ENCODE peak calls at places on chromosomes 12 and 14, in nine cellular contexts. One of them, this sample, is unnamed. For H3K4me1, the result is how much of the 10 kb centered on the place peaks cover.

GRCh38 chr12:121009744-121010143 is 6.5 kb downstream of the C12orf43 start:
- DNase-seq in right cardiac atrium: no peak
- DNase-seq in CD8-positive, alpha-beta T cell: no peak
- DNase-seq in uterus: no peak
- DNase-seq in fibroblast of lung: peak
- DNase-seq in GM23248: peak
- DNase-seq in tibial artery: no peak
- DNase-seq in NT2/D1: peak
- DNase-seq in H1: no peak
- DNase-seq in this sample: no peak

GRCh38 chr14:38971258-38971921 is 131.6 kb downstream of the SEC23A start:
- DNase-seq in right cardiac atrium: no peak
- DNase-seq in CD8-positive, alpha-beta T cell: no peak
- DNase-seq in uterus: no peak
- DNase-seq in fibroblast of lung: no peak
- DNase-seq in GM23248: no peak
- DNase-seq in tibial artery: no peak
- DNase-seq in NT2/D1: no peak
- DNase-seq in H1: no peak
- DNase-seq in this sample: no peak

GRCh38 chr14:29321646-29322045 is 555.1 kb downstream of the FOXG1 start:
- DNase-seq in right cardiac atrium: no peak
- DNase-seq in CD8-positive, alpha-beta T cell: no peak
- DNase-seq in uterus: no peak
- DNase-seq in fibroblast of lung: peak
- DNase-seq in GM23248: peak
- DNase-seq in tibial artery: no peak
- DNase-seq in NT2/D1: no peak
- DNase-seq in H1: no peak
- DNase-seq in this sample: no peak

GRCh38 chr12:6316921-6317692 is 6.6 kb downstream of the PLEKHG6 start:
- DNase-seq in right cardiac atrium: no peak
- DNase-seq in CD8-positive, alpha-beta T cell: no peak
- DNase-seq in uterus: no peak
- DNase-seq in fibroblast of lung: no peak
- DNase-seq in GM23248: no peak
- DNase-seq in tibial artery: no peak
- DNase-seq in NT2/D1: no peak
- DNase-seq in H1: no peak
- DNase-seq in this sample: no peak

GRCh38 chr12:106369624-106370346 is 12.2 kb downstream of the POLR3B start:
- DNase-seq in right cardiac atrium: no peak
- DNase-seq in CD8-positive, alpha-beta T cell: no peak
- DNase-seq in uterus: no peak
- DNase-seq in fibroblast of lung: peak
- DNase-seq in GM23248: peak
- DNase-seq in tibial artery: no peak
- DNase-seq in NT2/D1: no peak
- DNase-seq in H1: no peak
- DNase-seq in this sample: no peak

GRCh38 chr14:30907659-30908057 is 33.3 kb downstream of the COCH start:
- DNase-seq in right cardiac atrium: no peak
- DNase-seq in CD8-positive, alpha-beta T cell: no peak
- DNase-seq in uterus: no peak
- DNase-seq in fibroblast of lung: no peak
- DNase-seq in GM23248: no peak
- DNase-seq in tibial artery: no peak
- DNase-seq in NT2/D1: no peak
- DNase-seq in H1: no peak
- DNase-seq in this sample: no peak

GRCh38 chr14:101595887-101596721 is 34.8 kb downstream of the DIO3 start:
- DNase-seq in right cardiac atrium: no peak
- DNase-seq in CD8-positive, alpha-beta T cell: no peak
- DNase-seq in uterus: no peak
- DNase-seq in fibroblast of lung: no peak
- DNase-seq in GM23248: no peak
- DNase-seq in tibial artery: no peak
- DNase-seq in NT2/D1: no peak
- DNase-seq in H1: no peak
- DNase-seq in this sample: peak

GRCh38 chr12:103677341-103677740 is 90.3 kb downstream of the STAB2 start:
- DNase-seq in right cardiac atrium: no peak
- DNase-seq in CD8-positive, alpha-beta T cell: no peak
- DNase-seq in uterus: no peak
- DNase-seq in fibroblast of lung: no peak
- DNase-seq in GM23248: no peak
- DNase-seq in tibial artery: no peak
- DNase-seq in NT2/D1: no peak
- DNase-seq in H1: no peak
- DNase-seq in this sample: no peak

GRCh38 chr14:77485256-77485655 is 13.4 kb downstream of the ISM2 start:
- DNase-seq in right cardiac atrium: no peak
- DNase-seq in CD8-positive, alpha-beta T cell: no peak
- DNase-seq in uterus: no peak
- DNase-seq in fibroblast of lung: no peak
- DNase-seq in GM23248: peak
- DNase-seq in tibial artery: no peak
- DNase-seq in NT2/D1: no peak
- DNase-seq in H1: no peak
- DNase-seq in this sample: no peak

GRCh38 chr12:34402899-34403705 is 380.8 kb downstream of the ALG10 start:
- DNase-seq in right cardiac atrium: peak
- DNase-seq in CD8-positive, alpha-beta T cell: no peak
- DNase-seq in uterus: peak
- DNase-seq in fibroblast of lung: no peak
- DNase-seq in GM23248: no peak
- DNase-seq in tibial artery: peak
- DNase-seq in NT2/D1: no peak
- DNase-seq in H1: peak
- DNase-seq in this sample: no peak

GRCh38 chr14:73027984-73028383 is 1.1 kb upstream of the ZFYVE1 start:
- DNase-seq in right cardiac atrium: no peak
- DNase-seq in CD8-positive, alpha-beta T cell: no peak
- DNase-seq in uterus: no peak
- DNase-seq in fibroblast of lung: no peak
- DNase-seq in GM23248: no peak
- DNase-seq in tibial artery: no peak
- DNase-seq in NT2/D1: no peak
- DNase-seq in H1: no peak
- DNase-seq in this sample: no peak

GRCh38 chr12:14473707-14474287 is 93.9 kb downstream of the PLBD1 start:
- DNase-seq in right cardiac atrium: no peak
- DNase-seq in CD8-positive, alpha-beta T cell: no peak
- DNase-seq in uterus: no peak
- DNase-seq in fibroblast of lung: peak
- DNase-seq in GM23248: peak
- DNase-seq in tibial artery: no peak
- DNase-seq in NT2/D1: no peak
- DNase-seq in H1: no peak
- DNase-seq in this sample: peak

GRCh38 chr12:130831876-130832405 is 7.1 kb downstream of the STX2 start:
- DNase-seq in right cardiac atrium: no peak
- DNase-seq in CD8-positive, alpha-beta T cell: no peak
- DNase-seq in uterus: no peak
- DNase-seq in fibroblast of lung: no peak
- DNase-seq in GM23248: no peak
- DNase-seq in tibial artery: no peak
- DNase-seq in NT2/D1: no peak
- DNase-seq in H1: no peak
- DNase-seq in this sample: no peak

GRCh38 chr12:124720019-124720686 is 143.5 kb downstream of the SCARB1 start:
- DNase-seq in right cardiac atrium: no peak
- DNase-seq in CD8-positive, alpha-beta T cell: no peak
- DNase-seq in uterus: peak
- DNase-seq in fibroblast of lung: peak
- DNase-seq in GM23248: peak
- DNase-seq in tibial artery: no peak
- DNase-seq in NT2/D1: no peak
- DNase-seq in H1: no peak
- DNase-seq in this sample: no peak

GRCh38 chr12:109460538-109460937 is 16.6 kb downstream of the KCTD10 start:
- DNase-seq in right cardiac atrium: peak
- DNase-seq in CD8-positive, alpha-beta T cell: no peak
- DNase-seq in uterus: no peak
- DNase-seq in fibroblast of lung: no peak
- DNase-seq in GM23248: no peak
- DNase-seq in tibial artery: no peak
- DNase-seq in NT2/D1: no peak
- DNase-seq in H1: no peak
- DNase-seq in this sample: no peak

GRCh38 chr12:79409562-79409961 is 281.2 kb downstream of the PAWR start:
- DNase-seq in right cardiac atrium: no peak
- DNase-seq in CD8-positive, alpha-beta T cell: no peak
- DNase-seq in uterus: no peak
- DNase-seq in fibroblast of lung: peak
- DNase-seq in GM23248: peak
- DNase-seq in tibial artery: no peak
- DNase-seq in NT2/D1: no peak
- DNase-seq in H1: no peak
- DNase-seq in this sample: no peak

GRCh38 chr14:69263364-69263763 is 3.4 kb downstream of the GALNT16 start:
- DNase-seq in right cardiac atrium: peak
- DNase-seq in CD8-positive, alpha-beta T cell: no peak
- DNase-seq in uterus: peak
- DNase-seq in fibroblast of lung: peak
- DNase-seq in GM23248: peak
- DNase-seq in tibial artery: peak
- DNase-seq in NT2/D1: no peak
- DNase-seq in H1: no peak
- DNase-seq in this sample: no peak

GRCh38 chr14:48398675-48399282 is 723.4 kb upstream of the MDGA2 start:
- DNase-seq in right cardiac atrium: no peak
- DNase-seq in CD8-positive, alpha-beta T cell: no peak
- DNase-seq in uterus: no peak
- DNase-seq in fibroblast of lung: peak
- DNase-seq in GM23248: peak
- DNase-seq in tibial artery: no peak
- DNase-seq in NT2/D1: peak
- DNase-seq in H1: no peak
- DNase-seq in this sample: no peak

DNA sequence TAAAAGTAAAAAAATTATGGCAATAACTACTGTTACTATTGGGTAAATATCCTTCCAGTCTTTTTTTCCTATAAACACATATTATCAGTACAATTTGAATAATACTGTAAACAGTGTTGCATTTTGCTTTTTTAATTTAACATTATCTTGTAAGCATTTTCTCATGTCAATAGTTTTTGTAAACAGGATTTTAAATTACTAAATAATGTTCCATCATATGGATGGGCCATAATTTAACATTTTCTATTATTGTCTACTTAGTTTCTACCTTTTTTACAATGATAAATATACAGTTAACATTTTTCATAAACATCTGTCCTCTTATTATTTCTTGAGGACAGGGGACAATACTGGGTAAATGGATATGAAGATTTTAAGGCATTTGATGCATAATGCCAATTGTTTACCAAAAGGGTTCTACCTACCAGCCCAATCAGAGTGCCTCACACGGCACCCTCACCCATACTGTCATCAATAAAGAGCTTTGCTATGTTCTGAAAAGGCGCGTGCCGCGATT is 759 bp upstream of the ACVR1B start:
- DNase-seq in right cardiac atrium: no peak
- DNase-seq in CD8-positive, alpha-beta T cell: no peak
- DNase-seq in uterus: no peak
- DNase-seq in fibroblast of lung: no peak
- DNase-seq in GM23248: no peak
- DNase-seq in tibial artery: no peak
- DNase-seq in NT2/D1: no peak
- DNase-seq in H1: no peak
- DNase-seq in this sample: no peak
- H3K4me1 ChIP-seq in right cardiac atrium: under half
- H3K4me1 ChIP-seq in CD8-positive, alpha-beta T cell: under half
- H3K4me1 ChIP-seq in uterus: under half
- H3K4me1 ChIP-seq in fibroblast of lung: under half
- H3K4me1 ChIP-seq in GM23248: under half
- H3K4me1 ChIP-seq in tibial artery: under half
- H3K4me1 ChIP-seq in NT2/D1: under half
- H3K4me1 ChIP-seq in H1: under half
- H3K4me1 ChIP-seq in this sample: under half

GRCh38 chr14:36281309-36281708 is 39.1 kb downstream of the MBIP start:
- DNase-seq in right cardiac atrium: no peak
- DNase-seq in CD8-positive, alpha-beta T cell: no peak
- DNase-seq in uterus: no peak
- DNase-seq in fibroblast of lung: no peak
- DNase-seq in GM23248: no peak
- DNase-seq in tibial artery: no peak
- DNase-seq in NT2/D1: no peak
- DNase-seq in H1: no peak
- DNase-seq in this sample: no peak
- H3K4me1 ChIP-seq in right cardiac atrium: under half
- H3K4me1 ChIP-seq in CD8-positive, alpha-beta T cell: under half
- H3K4me1 ChIP-seq in uterus: under half
- H3K4me1 ChIP-seq in fibroblast of lung: under half
- H3K4me1 ChIP-seq in GM23248: under half
- H3K4me1 ChIP-seq in tibial artery: under half
- H3K4me1 ChIP-seq in NT2/D1: under half
- H3K4me1 ChIP-seq in H1: under half
- H3K4me1 ChIP-seq in this sample: under half

DNA sequence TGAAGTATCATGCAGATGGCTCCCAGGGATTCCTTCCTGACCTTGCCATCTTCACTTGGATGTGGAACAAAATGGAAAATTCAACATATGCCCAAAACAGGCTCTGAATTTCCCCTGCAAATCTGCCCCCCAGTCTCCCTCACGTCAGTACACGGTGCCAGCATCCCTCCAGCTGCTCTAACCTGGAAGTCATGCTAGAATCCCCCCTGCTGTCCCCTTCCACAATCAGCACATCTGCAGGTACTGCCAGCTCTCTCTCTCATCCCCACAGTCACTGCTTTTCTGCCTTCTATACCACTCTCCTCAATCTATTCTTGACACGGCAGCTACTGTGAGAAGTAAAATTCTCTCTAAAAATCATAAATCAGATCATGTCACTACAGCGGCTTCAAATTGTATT is 21.6 kb downstream of the GALNT6 start:
- DNase-seq in right cardiac atrium: no peak
- DNase-seq in CD8-positive, alpha-beta T cell: no peak
- DNase-seq in uterus: no peak
- DNase-seq in fibroblast of lung: no peak
- DNase-seq in GM23248: no peak
- DNase-seq in tibial artery: no peak
- DNase-seq in NT2/D1: no peak
- DNase-seq in H1: no peak
- DNase-seq in this sample: no peak
- H3K4me1 ChIP-seq in right cardiac atrium: under half
- H3K4me1 ChIP-seq in CD8-positive, alpha-beta T cell: under half
- H3K4me1 ChIP-seq in uterus: under half
- H3K4me1 ChIP-seq in fibroblast of lung: under half
- H3K4me1 ChIP-seq in GM23248: under half
- H3K4me1 ChIP-seq in tibial artery: under half
- H3K4me1 ChIP-seq in NT2/D1: under half
- H3K4me1 ChIP-seq in H1: under half
- H3K4me1 ChIP-seq in this sample: under half

DNA sequence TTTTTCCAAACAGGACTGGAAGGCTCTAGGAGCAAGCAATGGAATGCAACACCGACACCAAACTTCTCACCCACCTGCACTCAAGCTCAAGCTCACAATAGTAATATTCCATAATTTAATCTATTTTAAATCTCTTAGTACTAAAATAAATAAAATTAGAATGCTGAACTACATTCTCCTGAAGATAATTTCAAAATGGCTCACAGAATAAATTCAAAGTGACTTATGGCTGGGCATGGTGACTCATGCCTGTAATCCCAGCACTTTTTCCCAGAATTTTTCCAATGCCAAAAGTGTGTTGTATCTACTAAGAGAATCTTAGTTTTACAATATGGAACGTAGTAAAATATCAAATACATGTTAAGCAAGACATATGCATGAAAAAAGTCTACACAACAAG is 31.5 kb downstream of the DUSP16 start:
- DNase-seq in right cardiac atrium: no peak
- DNase-seq in CD8-positive, alpha-beta T cell: no peak
- DNase-seq in uterus: no peak
- DNase-seq in fibroblast of lung: no peak
- DNase-seq in GM23248: no peak
- DNase-seq in tibial artery: no peak
- DNase-seq in NT2/D1: no peak
- DNase-seq in H1: no peak
- DNase-seq in this sample: no peak
- H3K4me1 ChIP-seq in right cardiac atrium: under half
- H3K4me1 ChIP-seq in CD8-positive, alpha-beta T cell: under half
- H3K4me1 ChIP-seq in uterus: under half
- H3K4me1 ChIP-seq in fibroblast of lung: under half
- H3K4me1 ChIP-seq in GM23248: under half
- H3K4me1 ChIP-seq in tibial artery: under half
- H3K4me1 ChIP-seq in NT2/D1: under half
- H3K4me1 ChIP-seq in H1: under half
- H3K4me1 ChIP-seq in this sample: half or more